ENCODE peak calls at places on chromosomes 12 and 14, in nine cellular contexts. A is AG09319, H is NCI-H82, M is mucosa of gallbladder, U is K562, P is lung, T is NCI-H2081, Z is WERI-Rb-1, L is amniotic stem cell. C is an unnamed sample.

GRCh38 chr12:100799770-100800169 is 5.2 kb downstream of the ANO4 start:
- DNase-seq in T (no peak), Z (no peak), M (no peak), H (no peak), U (no peak), L (no peak), A (no peak), P (no peak), C (no peak)

GRCh38 chr12:109762071-109762672 is 48.5 kb downstream of the FAM222A start:
- DNase-seq in L (no peak), U (no peak), A (no peak), P (no peak), H (no peak), M (no peak), T (no peak), Z (no peak), C (no peak)

GRCh38 chr12:92827836-92828431 is 101.2 kb downstream of the EEA1 start:
- DNase-seq in U (peak), L (peak), T (no peak), P (no peak), A (peak), H (peak), M (no peak), Z (peak), C (no peak)

GRCh38 chr14:69043598-69044267 is 64.6 kb upstream of the ACTN1 start:
- DNase-seq in M (no peak), P (no peak), A (no peak), T (no peak), H (peak), Z (no peak), L (no peak), U (no peak), C (no peak)

GRCh38 chr12:104376650-104377506 is 73.3 kb downstream of the EID3 start:
- DNase-seq in P (no peak), H (no peak), L (no peak), T (no peak), Z (no peak), A (no peak), U (no peak), M (no peak), C (no peak)

GRCh38 chr12:6280053-6280469 is 30.4 kb upstream of the PLEKHG6 start:
- DNase-seq in H (no peak), M (peak), Z (no peak), P (peak), L (peak), U (no peak), A (peak), T (no peak), C (peak)

GRCh38 chr14:28745176-28745575 is 21.4 kb upstream of the FOXG1 start:
- DNase-seq in T (no peak), P (no peak), A (no peak), U (no peak), M (no peak), Z (no peak), L (no peak), H (peak), C (no peak)

GRCh38 chr14:94517641-94518257 is 8.5 kb upstream of the SERPINA12 start:
- DNase-seq in U (no peak), L (no peak), M (no peak), A (no peak), H (no peak), P (no peak), T (no peak), Z (no peak), C (no peak)

GRCh38 chr14:36767603-36768281 is 106.1 kb downstream of the PAX9 start:
- DNase-seq in H (peak), A (no peak), Z (no peak), T (peak), U (peak), P (no peak), L (no peak), M (no peak), C (peak)

GRCh38 chr14:47674546-47675238 is 713 bp downstream of the MDGA2 start:
- DNase-seq in P (no peak), T (peak), U (no peak), Z (peak), M (no peak), L (no peak), H (peak), A (no peak), C (no peak)

GRCh38 chr12:116299064-116299463 is 21.6 kb upstream of the MED13L start:
- DNase-seq in U (no peak), H (no peak), L (no peak), M (no peak), A (no peak), Z (no peak), P (no peak), T (no peak), C (no peak)

GRCh38 chr12:75913502-75914110 is 118.0 kb downstream of the PHLDA1 start:
- DNase-seq in Z (no peak), A (no peak), L (no peak), P (no peak), H (no peak), U (no peak), M (no peak), T (no peak), C (no peak)

GRCh38 chr14:43595373-43595772 is 911.7 kb downstream of the FSCB start:
- DNase-seq in T (no peak), U (no peak), M (no peak), H (no peak), Z (no peak), P (no peak), A (no peak), L (no peak), C (no peak)

GRCh38 chr12:4161718-4162117 is 111.8 kb upstream of the CCND2 start:
- DNase-seq in H (no peak), A (no peak), T (no peak), L (no peak), P (no peak), M (no peak), Z (no peak), U (no peak), C (no peak)

GRCh38 chr12:59131462-59131861 is 211.2 kb upstream of the LRIG3 start:
- DNase-seq in T (no peak), P (no peak), U (no peak), Z (no peak), A (no peak), H (no peak), L (no peak), M (no peak), C (no peak)

GRCh38 chr12:113409462-113410124 is 5.9 kb upstream of the SDS start:
- DNase-seq in Z (no peak), L (no peak), P (no peak), U (no peak), T (no peak), A (no peak), M (no peak), H (no peak), C (no peak)

GRCh38 chr12:109702126-109702841 is 11.3 kb upstream of the FAM222A start:
- DNase-seq in M (no peak), A (no peak), L (no peak), H (no peak), U (no peak), Z (no peak), T (no peak), P (no peak), C (no peak)

GRCh38 chr14:25942090-25942489 is 655.7 kb downstream of the NOVA1 start:
- DNase-seq in U (no peak), L (no peak), P (no peak), Z (no peak), H (no peak), T (no peak), A (no peak), M (no peak), C (no peak)

GRCh38 chr12:111756681-111757080 is 10.1 kb upstream of the ALDH2 start:
- DNase-seq in P (no peak), H (no peak), T (no peak), M (no peak), L (no peak), Z (no peak), U (no peak), A (no peak), C (no peak)

GRCh38 chr14:32756173-32756572 is 182.5 kb upstream of the NPAS3 start:
- DNase-seq in H (no peak), L (no peak), M (no peak), U (no peak), T (no peak), A (no peak), Z (no peak), P (no peak), C (no peak)

GRCh38 chr12:47636908-47637780 is 68.7 kb downstream of the RPAP3 start:
- DNase-seq in M (no peak), U (no peak), H (peak), A (no peak), L (no peak), Z (peak), P (peak), T (peak), C (no peak)